ENCODE peak calls at places on chromosomes 16 and 17, in nine cellular contexts. A is adrenal gland, W is tibial nerve, X is heart left ventricle, S is A549, U is testis, R is uterus, Z is breast epithelium, M is ovary. I is an unnamed sample. For H3K9me3, the result is how much of the 10 kb centered on the place peaks cover.

GRCh38 chr16:2439598-2439997 is 10.4 kb downstream of the CCNF start:
- DNase-seq in U (no peak), Z (no peak), M (no peak), W (no peak), S (no peak), R (no peak), X (no peak), A (no peak), I (no peak)

GRCh38 chr17:61208301-61209098 is 191.1 kb upstream of the TBX2 start:
- DNase-seq in X (no peak), M (no peak), W (no peak), S (peak), U (no peak), R (no peak), A (no peak), Z (no peak), I (no peak)

GRCh38 chr17:38596651-38597050 is 9.1 kb downstream of the SRCIN1 start:
- DNase-seq in M (no peak), U (no peak), S (no peak), Z (no peak), X (no peak), A (no peak), R (no peak), W (no peak), I (no peak)

GRCh38 chr17:41680426-41681040 is 8.2 kb upstream of the EIF1 start:
- DNase-seq in S (no peak), R (no peak), A (no peak), U (no peak), M (no peak), Z (no peak), X (no peak), W (no peak), I (peak)

GRCh38 chr17:40109471-40109824 is 9.1 kb upstream of the NR1D1 start:
- DNase-seq in R (no peak), W (no peak), M (no peak), A (no peak), S (no peak), Z (no peak), U (no peak), X (no peak), I (no peak)

GRCh38 chr16:30777591-30778297 is 9.3 kb downstream of the ZNF629 start:
- DNase-seq in Z (no peak), S (no peak), A (no peak), W (no peak), M (no peak), X (no peak), R (no peak), U (no peak), I (no peak)

GRCh38 chr17:77465358-77466041 is 324.7 kb downstream of the SEC14L1 start:
- DNase-seq in A (peak), X (peak), W (peak), U (peak), Z (no peak), R (no peak), S (no peak), M (no peak), I (peak)

GRCh38 chr16:66408181-66409048 is 18.7 kb upstream of the BEAN1 start:
- DNase-seq in Z (no peak), U (peak), M (no peak), X (peak), S (peak), A (no peak), R (no peak), W (no peak), I (no peak)

GRCh38 chr17:57899391-57899790 is 49.5 kb upstream of the MRPS23 start:
- DNase-seq in R (no peak), W (no peak), S (no peak), A (no peak), X (no peak), Z (no peak), M (no peak), U (no peak), I (no peak)

GRCh38 chr16:46839986-46840443 is 9.0 kb upstream of the C16orf87 start:
- DNase-seq in M (no peak), Z (no peak), S (no peak), X (no peak), W (no peak), R (no peak), A (no peak), U (no peak), I (no peak)

GRCh38 chr17:40598928-40599627 is 33.8 kb upstream of the CCR7 start:
- DNase-seq in R (peak), X (peak), U (no peak), A (peak), M (peak), Z (no peak), S (no peak), W (peak), I (peak)

GRCh38 chr17:44360826-44361225 is 2.8 kb downstream of the FAM171A2 start:
- DNase-seq in W (no peak), U (peak), X (no peak), A (peak), M (peak), Z (no peak), R (peak), S (no peak), I (no peak)

GRCh38 chr16:3800019-3800418 is 80.5 kb downstream of the CREBBP start:
- DNase-seq in A (no peak), M (no peak), Z (no peak), S (no peak), U (no peak), W (no peak), R (no peak), X (no peak), I (no peak)

GRCh38 chr16:8607214-8607613 is 14.3 kb upstream of the METTL22 start:
- DNase-seq in W (no peak), S (no peak), R (no peak), U (no peak), A (no peak), M (no peak), X (no peak), Z (no peak), I (no peak)

GRCh38 chr17:3400008-3400407 is 1.8 kb upstream of the OR1E1 start:
- DNase-seq in M (no peak), S (no peak), A (no peak), Z (no peak), R (no peak), W (no peak), X (no peak), U (no peak), I (no peak)

GRCh38 chr17:79837888-79838540 is 1.2 kb downstream of the CBX4 start:
- DNase-seq in U (no peak), S (no peak), M (peak), Z (no peak), X (no peak), R (no peak), A (peak), W (no peak), I (no peak)

GRCh38 chr17:79955961-79956735 is 79.5 kb downstream of the TBC1D16 start:
- DNase-seq in X (no peak), A (peak), R (no peak), W (no peak), Z (peak), U (no peak), M (no peak), S (no peak), I (no peak)

GRCh38 chr17:18070861-18071340 is 16.8 kb upstream of the DRG2 start:
- DNase-seq in S (no peak), X (no peak), W (no peak), M (no peak), R (no peak), Z (no peak), A (no peak), U (no peak), I (no peak)

GRCh38 chr17:19470529-19471261 is 59.7 kb downstream of the RNF112 start:
- DNase-seq in Z (peak), M (peak), A (no peak), X (peak), S (no peak), U (peak), R (peak), W (peak), I (peak)

GRCh38 chr16:68951991-68952877 is 108.9 kb downstream of the TANGO6 start:
- DNase-seq in A (no peak), Z (no peak), R (no peak), X (no peak), W (no peak), S (no peak), U (no peak), M (no peak), I (no peak)

GRCh38 chr17:7586673-7587419 is 3.0 kb downstream of the SOX15 start:
- DNase-seq in S (peak), Z (no peak), W (no peak), U (no peak), A (no peak), R (no peak), M (no peak), X (no peak), I (no peak)

GRCh38 chr17:34527908-34528470 is 51.4 kb upstream of the TMEM132E start:
- DNase-seq in W (no peak), A (no peak), R (no peak), U (no peak), S (peak), X (no peak), M (no peak), Z (no peak), I (no peak)

GRCh38 chr17:17985555-17985954 is 12.9 kb downstream of the DRC3 start:
- DNase-seq in W (no peak), Z (no peak), U (no peak), X (no peak), M (no peak), S (peak), R (no peak), A (no peak), I (no peak)

GRCh38 chr16:57091200-57091989 is 988 bp upstream of the CPNE2 start:
- DNase-seq in M (peak), Z (no peak), U (peak), R (peak), W (peak), A (peak), X (no peak), S (peak), I (peak)

GRCh38 chr16:57093845-57094564 is 1.6 kb downstream of the CPNE2 start:
- DNase-seq in W (no peak), A (peak), Z (no peak), M (peak), S (no peak), R (peak), U (no peak), X (peak), I (no peak)

GRCh38 chr16:57091990-57092785 is at the start of gene CPNE2:
- DNase-seq in R (peak), W (no peak), A (peak), M (peak), S (peak), Z (no peak), U (peak), X (peak), I (peak)

GRCh38 chr16:57094911-57095310 is 2.5 kb downstream of the CPNE2 start:
- DNase-seq in Z (no peak), X (no peak), W (no peak), U (no peak), A (no peak), S (no peak), M (no peak), R (no peak), I (no peak)

DNA sequence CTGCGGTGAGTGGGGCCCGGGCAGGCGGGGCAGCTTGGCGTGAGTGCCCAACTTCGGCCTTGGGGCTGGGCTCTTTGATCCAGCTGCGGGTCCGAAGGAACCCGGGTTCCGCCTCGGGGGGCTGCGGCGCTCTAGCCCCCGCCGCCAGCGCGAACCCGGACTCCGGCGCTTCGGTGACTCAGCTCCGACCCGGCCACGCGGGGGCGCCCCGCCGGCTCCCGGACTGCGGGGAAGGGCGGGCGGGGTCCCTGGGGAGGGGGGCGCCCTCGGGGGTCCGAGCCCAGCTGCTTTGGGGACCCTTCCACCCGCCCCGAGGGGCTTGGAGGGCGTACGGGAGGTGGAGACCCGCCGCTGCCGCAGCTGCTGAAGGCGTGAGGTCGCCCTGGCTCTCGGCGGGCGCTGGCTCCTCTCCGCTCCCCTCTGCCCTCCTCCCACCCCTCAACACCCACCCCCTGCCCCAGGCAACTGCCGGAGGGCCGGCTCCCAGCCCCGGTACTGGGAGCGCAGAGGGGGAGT is 461 bp downstream of the CPNE2 start:
- DNase-seq in Z (no peak), W (no peak), U (peak), M (peak), S (no peak), R (no peak), A (peak), X (peak), I (no peak)
- TF ChIP-seq CTCF in Z (peak), W (peak), U (peak), M (peak), S (peak), R (peak), A (peak), X (peak), I (peak)

GRCh38 chr17:70577456-70577855 is 408.1 kb downstream of the KCNJ2 start:
- DNase-seq in A (no peak), Z (no peak), S (no peak), M (no peak), W (no peak), X (no peak), R (no peak), U (peak), I (no peak)
- H3K9me3 ChIP-seq in A (under half), Z (under half), S (under half), M (under half), W (under half), X (under half), R (under half), U (under half), I (under half)

DNA sequence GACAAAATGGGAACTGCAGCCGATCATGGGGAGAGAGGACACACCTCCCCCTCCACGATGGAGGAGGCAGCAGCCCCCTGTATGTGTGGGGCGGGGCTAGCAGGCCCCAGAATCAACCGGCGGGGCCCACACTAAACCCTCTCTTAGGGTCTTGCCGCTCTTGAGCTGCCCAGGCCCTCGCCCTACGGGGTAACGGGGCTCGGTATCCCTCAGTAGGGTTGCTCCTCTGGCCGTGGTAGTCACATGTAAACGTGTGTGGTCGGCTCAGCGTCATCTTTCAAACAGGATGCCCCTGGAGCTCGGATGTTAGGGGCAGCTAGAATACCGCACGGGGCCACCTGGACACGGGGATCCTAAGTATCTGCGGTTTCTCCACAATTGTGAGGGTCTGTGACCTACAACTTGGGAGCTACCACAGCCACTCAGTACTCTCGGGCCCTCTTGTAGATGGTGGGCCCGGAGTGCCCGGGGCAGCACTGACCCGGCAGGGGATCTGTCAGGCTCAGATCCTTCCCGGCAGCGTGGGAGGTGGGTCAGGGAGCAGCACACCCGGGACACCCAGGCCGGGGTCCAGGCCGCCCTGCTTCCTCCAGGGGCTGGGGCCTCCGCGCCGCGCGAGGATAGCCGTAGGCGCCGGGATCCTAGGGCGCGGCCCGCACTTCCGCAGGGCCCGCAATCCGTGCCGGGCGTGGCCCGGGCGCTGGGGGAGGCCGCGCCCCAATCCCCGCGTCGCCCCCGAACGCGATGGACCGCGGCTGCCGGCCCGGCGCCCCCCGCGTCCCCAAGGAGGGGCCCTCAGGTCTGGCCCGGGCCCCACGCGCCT is 771 bp downstream of the ARHGDIA start:
- DNase-seq in X (no peak), U (peak), R (peak), Z (no peak), S (peak), A (peak), M (peak), W (no peak), I (peak)
- TF ChIP-seq POLR2A in X (no peak), U (no peak), R (no peak), Z (no peak), S (peak), A (no peak), M (no peak), W (no peak), I (no peak)

GRCh38 chr17:28843810-28844137 is 1.2 kb upstream of the FAM222B start:
- DNase-seq in A (no peak), R (no peak), W (no peak), S (no peak), U (no peak), Z (no peak), X (no peak), M (no peak), I (no peak)

GRCh38 chr17:28846231-28846630 is 3.6 kb upstream of the FAM222B start:
- DNase-seq in W (no peak), X (no peak), M (no peak), Z (no peak), U (no peak), S (no peak), A (no peak), R (no peak), I (no peak)

GRCh38 chr17:28854457-28855382 is at the start of gene ERAL1:
- DNase-seq in M (peak), R (peak), W (peak), X (peak), S (peak), A (peak), U (peak), Z (peak), I (peak)

GRCh38 chr17:28853295-28853694 is 1.5 kb upstream of the ERAL1 start:
- DNase-seq in S (no peak), X (no peak), A (no peak), Z (no peak), U (no peak), W (no peak), R (no peak), M (no peak), I (no peak)

DNA sequence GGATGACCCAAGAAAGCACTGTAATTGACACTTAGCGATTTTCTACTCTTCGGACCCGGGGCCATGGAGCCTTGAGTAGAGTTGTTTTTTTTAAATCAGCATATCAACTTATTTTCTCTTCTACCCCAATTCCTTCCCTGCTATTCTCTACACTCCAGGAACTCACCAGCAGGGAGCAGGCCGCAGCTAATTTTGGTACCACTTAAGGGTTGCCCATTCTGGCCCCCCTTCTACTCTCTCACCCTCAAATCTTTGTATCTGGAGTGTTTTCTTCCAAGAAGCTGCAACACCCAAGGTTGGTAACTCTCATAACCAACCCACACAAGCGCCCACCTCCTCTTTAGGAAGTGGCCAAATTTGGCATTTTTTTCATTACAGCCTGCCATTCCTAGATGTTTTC is 5.5 kb upstream of the ERAL1 start:
- DNase-seq in M (no peak), Z (no peak), R (no peak), S (peak), X (no peak), W (no peak), U (no peak), A (no peak), I (no peak)
- TF ChIP-seq CTCF in M (no peak), Z (no peak), R (no peak), S (no peak), X (no peak), W (no peak), U (no peak), A (no peak), I (no peak)

DNA sequence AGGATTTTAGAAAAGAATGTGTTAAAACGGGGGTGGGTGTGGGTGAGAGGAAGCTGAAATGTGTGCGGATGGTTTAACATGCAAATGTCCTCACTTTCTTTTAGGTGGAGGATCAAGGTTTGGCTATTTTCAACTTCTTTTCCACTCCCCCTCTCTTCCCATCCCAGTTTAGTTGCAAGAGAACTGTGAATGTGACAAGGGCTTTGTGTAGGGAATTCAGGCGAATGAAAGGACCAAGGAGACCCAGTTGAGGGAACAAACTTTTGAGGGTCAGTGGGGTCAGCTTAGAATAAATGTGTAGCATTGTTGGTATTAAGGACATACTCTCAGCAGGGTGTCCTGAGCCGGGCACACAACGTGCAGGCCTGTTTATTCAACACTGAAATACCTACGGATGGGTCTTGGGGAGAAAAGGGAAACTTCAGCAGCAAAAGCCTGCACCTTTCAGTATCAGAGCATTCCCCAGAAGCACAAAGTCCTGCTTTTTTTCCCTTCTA is 346.0 kb downstream of the PMP22 start:
- DNase-seq in U (no peak), A (no peak), X (no peak), R (no peak), M (no peak), S (no peak), W (no peak), Z (no peak), I (no peak)
- H3K9me3 ChIP-seq in U (under half), A (under half), X (under half), R (under half), M (under half), S (under half), W (under half), Z (under half), I (under half)

GRCh38 chr16:87924041-87924851 is 12.1 kb downstream of the CA5A start:
- DNase-seq in R (no peak), M (no peak), A (no peak), Z (no peak), W (no peak), S (no peak), X (no peak), U (no peak), I (no peak)
- TF ChIP-seq POLR2A in R (no peak), M (no peak), A (no peak), Z (no peak), W (no peak), S (no peak), X (no peak), U (no peak), I (no peak)

I was measured in Peyer's patch.